ENCODE peak calls at places on chromosomes 4 and X, in four cellular contexts. S is foreskin fibroblast; M is glutamatergic neuron; E is activated CD8-positive, alpha-beta T cell treated with anti-CD3 and anti-CD28 coated beads for 36 hours. U is an unnamed sample.

GRCh38 chr4:113476800-113477199 is 284.7 kb downstream of the CAMK2D start:
- DNase-seq in S (peak), M (no peak), E (peak), U (no peak)

GRCh38 chrX:27391601-27392000 is 71.5 kb downstream of the PPP4R3C start:
- DNase-seq in S (no peak), M (no peak), E (no peak), U (no peak)

GRCh38 chrX:49167740-49168108 is 4.0 kb upstream of the PLP2 start:
- DNase-seq in S (no peak), M (no peak), E (no peak), U (no peak)

GRCh38 chrX:153669174-153669890 is 4.3 kb downstream of the PNCK start:
- DNase-seq in S (peak), M (peak), E (peak), U (no peak)

GRCh38 chrX:118644378-118644777 is 83.0 kb upstream of the IL13RA1 start:
- DNase-seq in S (peak), M (no peak), E (no peak), U (no peak)

GRCh38 chr4:180059216-180059881 is 2183.9 kb upstream of the TENM3 start:
- DNase-seq in S (peak), M (peak), E (no peak), U (no peak)

GRCh38 chr4:114386637-114387233 is 211.9 kb upstream of the UGT8 start:
- DNase-seq in S (peak), M (no peak), E (peak), U (no peak)

GRCh38 chr4:47617607-47618006 is 132.5 kb downstream of the ATP10D start:
- DNase-seq in S (no peak), M (no peak), E (no peak), U (no peak)

GRCh38 chrX:143648705-143649104 is 12.8 kb upstream of the SLITRK4 start:
- DNase-seq in S (no peak), M (no peak), E (no peak), U (no peak)

DNA sequence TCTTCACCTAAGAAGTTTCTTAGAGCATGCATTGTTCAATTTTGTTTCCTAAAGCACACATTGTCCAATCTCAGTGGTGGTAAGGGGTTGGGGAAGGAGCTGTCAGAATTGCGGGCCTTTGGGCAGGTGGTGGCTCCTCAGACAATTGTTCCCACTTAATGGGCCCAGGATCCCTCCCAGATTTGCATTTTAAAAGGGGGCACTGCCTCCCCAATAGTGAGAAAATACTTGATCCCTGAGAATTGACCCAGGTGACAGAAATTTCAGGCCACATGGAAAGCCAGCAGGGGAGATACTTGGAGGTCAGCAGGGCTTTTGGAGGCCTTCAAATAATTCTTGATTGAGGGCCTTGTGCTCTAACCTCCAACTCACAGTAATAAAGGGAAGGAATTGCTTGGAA is 217.1 kb downstream of the ZNF674 start:
- DNase-seq in S (no peak), M (no peak), E (no peak), U (no peak)
- TF ChIP-seq CTCF in S (no peak), M (no peak), E (no peak), U (no peak)

DNA sequence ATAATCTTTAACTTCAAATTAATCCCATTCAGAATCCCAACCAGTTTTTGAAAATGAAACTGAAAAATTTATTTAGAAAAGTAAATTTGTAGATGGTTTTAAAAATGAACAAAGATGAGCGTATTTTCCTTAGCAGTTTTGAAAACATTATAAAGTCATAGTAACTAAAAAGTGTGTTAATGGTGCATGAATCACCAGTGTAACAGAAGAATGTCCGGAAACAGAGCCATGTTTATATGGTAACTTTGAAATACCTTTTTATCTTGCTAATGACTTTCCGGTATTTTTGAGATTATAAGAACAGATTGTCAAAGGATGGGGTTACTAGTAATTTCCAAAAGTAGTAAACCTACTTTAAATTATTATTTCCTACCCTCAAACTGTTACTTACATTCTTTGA is 145.9 kb downstream of the IRS4 start:
- DNase-seq in S (no peak), M (no peak), E (no peak), U (no peak)
- TF ChIP-seq CTCF in S (no peak), M (no peak), E (no peak), U (no peak)

DNA sequence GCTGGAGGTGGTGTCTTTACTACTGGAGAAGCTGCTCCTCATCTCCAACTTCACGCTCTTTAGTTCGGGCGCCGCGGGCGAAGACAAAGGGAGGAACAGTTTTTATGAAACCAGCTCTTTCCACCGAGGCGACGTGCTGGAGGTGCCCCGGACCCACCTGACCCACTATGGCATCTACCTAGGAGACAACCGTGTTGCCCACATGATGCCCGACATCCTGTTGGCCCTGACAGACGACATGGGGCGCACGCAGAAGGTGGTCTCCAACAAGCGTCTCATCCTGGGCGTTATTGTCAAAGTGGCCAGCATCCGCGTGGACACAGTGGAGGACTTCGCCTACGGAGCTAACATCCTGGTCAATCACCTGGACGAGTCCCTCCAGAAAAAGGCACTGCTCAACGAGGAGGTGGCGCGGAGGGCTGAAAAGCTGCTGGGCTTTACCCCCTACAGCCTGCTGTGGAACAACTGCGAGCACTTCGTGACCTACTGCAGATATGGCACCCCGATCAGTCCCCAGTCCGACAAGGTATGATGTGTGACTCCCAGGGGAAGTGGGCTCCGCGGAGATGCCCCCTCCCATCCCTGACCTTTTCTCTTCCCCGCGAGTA is 645 bp downstream of the LRAT start:
- DNase-seq in S (no peak), M (no peak), E (no peak), U (no peak)
- TF ChIP-seq CTCF in S (no peak), M (no peak), E (no peak), U (no peak)

GRCh38 chr4:161256716-161257115 is 907.1 kb downstream of the FSTL5 start:
- DNase-seq in S (peak), M (no peak), E (no peak), U (no peak)
- TF ChIP-seq CTCF in S (peak), M (peak), E (peak), U (no peak)

GRCh38 chr4:132557660-132558059 is 591.4 kb upstream of the PCDH10 start:
- DNase-seq in S (no peak), M (no peak), E (no peak), U (no peak)
- TF ChIP-seq CTCF in S (no peak), M (no peak), E (no peak), U (no peak)

GRCh38 chr4:52959545-52959944 is 97.4 kb downstream of the RASL11B start:
- DNase-seq in S (peak), M (no peak), E (no peak), U (peak)

GRCh38 chr4:52956691-52957090 is 94.6 kb downstream of the RASL11B start:
- DNase-seq in S (peak), M (no peak), E (no peak), U (no peak)

GRCh38 chr4:52958232-52958631 is 96.1 kb downstream of the RASL11B start:
- DNase-seq in S (peak), M (no peak), E (no peak), U (no peak)

GRCh38 chr4:52957220-52957686 is 95.1 kb downstream of the RASL11B start:
- DNase-seq in S (peak), M (peak), E (no peak), U (no peak)

GRCh38 chr4:52957791-52958190 is 95.7 kb downstream of the RASL11B start:
- DNase-seq in S (peak), M (no peak), E (no peak), U (no peak)
- TF ChIP-seq CTCF in S (no peak), M (no peak), E (no peak), U (no peak)

GRCh38 chr4:83269256-83269655 is 15.3 kb downstream of the COQ2 start:
- DNase-seq in S (no peak), M (no peak), E (no peak), U (no peak)
- TF ChIP-seq CTCF in S (no peak), M (no peak), E (no peak), U (no peak)

GRCh38 chr4:82045267-82045666 is 328.5 kb downstream of the HNRNPD start:
- DNase-seq in S (no peak), M (no peak), E (no peak), U (no peak)
- TF ChIP-seq CTCF in S (no peak), M (no peak), E (no peak), U (no peak)